ENCODE peak calls at places on chromosomes 4 and X, in seven cellular contexts. One of them, this sample, is unnamed.
A peak's percentile ranks its signal among the peaks of the same experiment; 100 is the strongest.

GRCh38 chr4:112185740-112186670 is 40.8 kb downstream of the FAM241A start:
- DNase-seq in HS-5: no peak
- DNase-seq in DMS 273 treated with DMSO at 0.1 percent for 48 hours: no peak
- DNase-seq in GM23248: no peak
- DNase-seq in SW480: no peak
- DNase-seq in naive B cell: no peak
- DNase-seq in NCI-H187: no peak
- DNase-seq in this sample: peak; percentile 26

GRCh38 chr4:80336582-80336981 is 1.1 kb downstream of the CFAP299 start:
- DNase-seq in HS-5: no peak
- DNase-seq in DMS 273 treated with DMSO at 0.1 percent for 48 hours: peak; percentile 0
- DNase-seq in GM23248: peak; percentile 56
- DNase-seq in SW480: peak; percentile 53
- DNase-seq in naive B cell: no peak
- DNase-seq in NCI-H187: no peak
- DNase-seq in this sample: peak; percentile 41

GRCh38 chrX:106585478-106585877 is 26.3 kb upstream of the RADX start:
- DNase-seq in HS-5: no peak
- DNase-seq in DMS 273 treated with DMSO at 0.1 percent for 48 hours: no peak
- DNase-seq in GM23248: no peak
- DNase-seq in SW480: no peak
- DNase-seq in naive B cell: no peak
- DNase-seq in NCI-H187: no peak
- DNase-seq in this sample: no peak

GRCh38 chr4:53716471-53717063 is 125.3 kb upstream of the LNX1 start:
- DNase-seq in HS-5: no peak
- DNase-seq in DMS 273 treated with DMSO at 0.1 percent for 48 hours: no peak
- DNase-seq in GM23248: peak; percentile 47
- DNase-seq in SW480: no peak
- DNase-seq in naive B cell: no peak
- DNase-seq in NCI-H187: no peak
- DNase-seq in this sample: no peak

GRCh38 chr4:41203841-41204240 is 10.5 kb downstream of the APBB2 start:
- DNase-seq in HS-5: no peak
- DNase-seq in DMS 273 treated with DMSO at 0.1 percent for 48 hours: no peak
- DNase-seq in GM23248: no peak
- DNase-seq in SW480: no peak
- DNase-seq in naive B cell: no peak
- DNase-seq in NCI-H187: no peak
- DNase-seq in this sample: no peak

GRCh38 chr4:80184791-80185756 is 12.2 kb upstream of the PRDM8 start:
- DNase-seq in HS-5: no peak
- DNase-seq in DMS 273 treated with DMSO at 0.1 percent for 48 hours: no peak
- DNase-seq in GM23248: peak; percentile 72
- DNase-seq in SW480: no peak
- DNase-seq in naive B cell: peak; percentile 33
- DNase-seq in NCI-H187: no peak
- DNase-seq in this sample: no peak

GRCh38 chrX:68691921-68692320 is 44.5 kb downstream of the STARD8 start:
- DNase-seq in HS-5: no peak
- DNase-seq in DMS 273 treated with DMSO at 0.1 percent for 48 hours: no peak
- DNase-seq in GM23248: no peak
- DNase-seq in SW480: no peak
- DNase-seq in naive B cell: no peak
- DNase-seq in NCI-H187: no peak
- DNase-seq in this sample: no peak

GRCh38 chr4:17109126-17109525 is 210.7 kb upstream of the LDB2 start:
- DNase-seq in HS-5: no peak
- DNase-seq in DMS 273 treated with DMSO at 0.1 percent for 48 hours: no peak
- DNase-seq in GM23248: peak; percentile 45
- DNase-seq in SW480: no peak
- DNase-seq in naive B cell: no peak
- DNase-seq in NCI-H187: no peak
- DNase-seq in this sample: no peak

GRCh38 chr4:19437008-19437407 is 814.7 kb upstream of the SLIT2 start:
- DNase-seq in HS-5: no peak
- DNase-seq in DMS 273 treated with DMSO at 0.1 percent for 48 hours: no peak
- DNase-seq in GM23248: no peak
- DNase-seq in SW480: no peak
- DNase-seq in naive B cell: no peak
- DNase-seq in NCI-H187: no peak
- DNase-seq in this sample: no peak

GRCh38 chrX:132819885-132820284 is 138.5 kb downstream of the HS6ST2 start:
- DNase-seq in HS-5: no peak
- DNase-seq in DMS 273 treated with DMSO at 0.1 percent for 48 hours: no peak
- DNase-seq in GM23248: no peak
- DNase-seq in SW480: no peak
- DNase-seq in naive B cell: no peak
- DNase-seq in NCI-H187: no peak
- DNase-seq in this sample: no peak

GRCh38 chrX:150574824-150575409 is 6.5 kb downstream of the MTM1 start:
- DNase-seq in HS-5: no peak
- DNase-seq in DMS 273 treated with DMSO at 0.1 percent for 48 hours: no peak
- DNase-seq in GM23248: no peak
- DNase-seq in SW480: no peak
- DNase-seq in naive B cell: no peak
- DNase-seq in NCI-H187: no peak
- DNase-seq in this sample: no peak

GRCh38 chrX:140500427-140500826 is 4.4 kb downstream of the SOX3 start:
- DNase-seq in HS-5: no peak
- DNase-seq in DMS 273 treated with DMSO at 0.1 percent for 48 hours: no peak
- DNase-seq in GM23248: no peak
- DNase-seq in SW480: no peak
- DNase-seq in naive B cell: no peak
- DNase-seq in NCI-H187: no peak
- DNase-seq in this sample: no peak

GRCh38 chr4:7980036-7980435 is 40.4 kb upstream of the AFAP1 start:
- DNase-seq in HS-5: peak; percentile 65
- DNase-seq in DMS 273 treated with DMSO at 0.1 percent for 48 hours: no peak
- DNase-seq in GM23248: peak; percentile 44
- DNase-seq in SW480: no peak
- DNase-seq in naive B cell: no peak
- DNase-seq in NCI-H187: no peak
- DNase-seq in this sample: no peak

GRCh38 chrX:15606064-15606590 is 5.4 kb upstream of the ACE2 start:
- DNase-seq in HS-5: no peak
- DNase-seq in DMS 273 treated with DMSO at 0.1 percent for 48 hours: no peak
- DNase-seq in GM23248: no peak
- DNase-seq in SW480: no peak
- DNase-seq in naive B cell: no peak
- DNase-seq in NCI-H187: no peak
- DNase-seq in this sample: peak; percentile 60

GRCh38 chrX:73206366-73206765 is 8.3 kb downstream of the NAP1L2 start:
- DNase-seq in HS-5: no peak
- DNase-seq in DMS 273 treated with DMSO at 0.1 percent for 48 hours: no peak
- DNase-seq in GM23248: no peak
- DNase-seq in SW480: no peak
- DNase-seq in naive B cell: no peak
- DNase-seq in NCI-H187: no peak
- DNase-seq in this sample: no peak

GRCh38 chr4:25677943-25678342 is 22.3 kb downstream of the SLC34A2 start:
- DNase-seq in HS-5: no peak
- DNase-seq in DMS 273 treated with DMSO at 0.1 percent for 48 hours: no peak
- DNase-seq in GM23248: no peak
- DNase-seq in SW480: no peak
- DNase-seq in naive B cell: no peak
- DNase-seq in NCI-H187: no peak
- DNase-seq in this sample: no peak

GRCh38 chr4:10887600-10887999 is 203.0 kb upstream of the CLNK start:
- DNase-seq in HS-5: no peak
- DNase-seq in DMS 273 treated with DMSO at 0.1 percent for 48 hours: no peak
- DNase-seq in GM23248: no peak
- DNase-seq in SW480: no peak
- DNase-seq in naive B cell: no peak
- DNase-seq in NCI-H187: no peak
- DNase-seq in this sample: no peak

GRCh38 chr4:153385784-153386183 is 41.3 kb downstream of the MND1 start:
- DNase-seq in HS-5: no peak
- DNase-seq in DMS 273 treated with DMSO at 0.1 percent for 48 hours: no peak
- DNase-seq in GM23248: no peak
- DNase-seq in SW480: no peak
- DNase-seq in naive B cell: no peak
- DNase-seq in NCI-H187: no peak
- DNase-seq in this sample: peak; percentile 6

GRCh38 chr4:159296061-159296460 is 193.2 kb downstream of the RAPGEF2 start:
- DNase-seq in HS-5: peak; percentile 30
- DNase-seq in DMS 273 treated with DMSO at 0.1 percent for 48 hours: no peak
- DNase-seq in GM23248: peak; percentile 70
- DNase-seq in SW480: no peak
- DNase-seq in naive B cell: no peak
- DNase-seq in NCI-H187: no peak
- DNase-seq in this sample: no peak

GRCh38 chrX:34734383-34734782 is 77.3 kb upstream of the TMEM47 start:
- DNase-seq in HS-5: peak; percentile 10
- DNase-seq in DMS 273 treated with DMSO at 0.1 percent for 48 hours: no peak
- DNase-seq in GM23248: peak; percentile 30
- DNase-seq in SW480: no peak
- DNase-seq in naive B cell: no peak
- DNase-seq in NCI-H187: no peak
- DNase-seq in this sample: no peak

GRCh38 chrX:113287761-113288160 is 447.1 kb upstream of the AMOT start:
- DNase-seq in HS-5: no peak
- DNase-seq in DMS 273 treated with DMSO at 0.1 percent for 48 hours: no peak
- DNase-seq in GM23248: no peak
- DNase-seq in SW480: no peak
- DNase-seq in naive B cell: no peak
- DNase-seq in NCI-H187: no peak
- DNase-seq in this sample: no peak

GRCh38 chrX:50903387-50904027 is 7.0 kb upstream of the BMP15 start:
- DNase-seq in HS-5: no peak
- DNase-seq in DMS 273 treated with DMSO at 0.1 percent for 48 hours: no peak
- DNase-seq in GM23248: peak; percentile 63
- DNase-seq in SW480: peak; percentile 54
- DNase-seq in naive B cell: no peak
- DNase-seq in NCI-H187: no peak
- DNase-seq in this sample: peak; percentile 64

GRCh38 chr4:89213382-89213701 is 94.3 kb downstream of the GPRIN3 start:
- DNase-seq in HS-5: no peak
- DNase-seq in DMS 273 treated with DMSO at 0.1 percent for 48 hours: no peak
- DNase-seq in GM23248: no peak
- DNase-seq in SW480: no peak
- DNase-seq in naive B cell: no peak
- DNase-seq in NCI-H187: no peak
- DNase-seq in this sample: no peak

GRCh38 chr4:174930895-174931294 is 12.7 kb downstream of the ADAM29 start:
- DNase-seq in HS-5: no peak
- DNase-seq in DMS 273 treated with DMSO at 0.1 percent for 48 hours: no peak
- DNase-seq in GM23248: no peak
- DNase-seq in SW480: no peak
- DNase-seq in naive B cell: no peak
- DNase-seq in NCI-H187: no peak
- DNase-seq in this sample: no peak

GRCh38 chrX:96791559-96791958 is 92.1 kb upstream of the RPA4 start:
- DNase-seq in HS-5: no peak
- DNase-seq in DMS 273 treated with DMSO at 0.1 percent for 48 hours: no peak
- DNase-seq in GM23248: peak; percentile 58
- DNase-seq in SW480: no peak
- DNase-seq in naive B cell: no peak
- DNase-seq in NCI-H187: no peak
- DNase-seq in this sample: no peak

GRCh38 chrX:118383120-118383519 is 37.2 kb downstream of the WDR44 start:
- DNase-seq in HS-5: no peak
- DNase-seq in DMS 273 treated with DMSO at 0.1 percent for 48 hours: no peak
- DNase-seq in GM23248: peak; percentile 45
- DNase-seq in SW480: no peak
- DNase-seq in naive B cell: no peak
- DNase-seq in NCI-H187: no peak
- DNase-seq in this sample: no peak

GRCh38 chr4:5636766-5637670 is 71.3 kb downstream of the EVC2 start:
- DNase-seq in HS-5: no peak
- DNase-seq in DMS 273 treated with DMSO at 0.1 percent for 48 hours: no peak
- DNase-seq in GM23248: no peak
- DNase-seq in SW480: peak; percentile 11
- DNase-seq in naive B cell: no peak
- DNase-seq in NCI-H187: no peak
- DNase-seq in this sample: no peak

GRCh38 chr4:149264093-149264733 is 551.4 kb downstream of the IQCM start:
- DNase-seq in HS-5: peak; percentile 28
- DNase-seq in DMS 273 treated with DMSO at 0.1 percent for 48 hours: peak; percentile 15
- DNase-seq in GM23248: peak; percentile 77
- DNase-seq in SW480: peak; percentile 45
- DNase-seq in naive B cell: peak; percentile 4
- DNase-seq in NCI-H187: peak; percentile 15
- DNase-seq in this sample: peak; percentile 55

GRCh38 chrX:102546818-102547493 is 30.4 kb upstream of the TMSB15A start:
- DNase-seq in HS-5: no peak
- DNase-seq in DMS 273 treated with DMSO at 0.1 percent for 48 hours: no peak
- DNase-seq in GM23248: no peak
- DNase-seq in SW480: no peak
- DNase-seq in naive B cell: no peak
- DNase-seq in NCI-H187: no peak
- DNase-seq in this sample: no peak

GRCh38 chr4:186190456-186191265 is 706 bp upstream of the CYP4V2 start:
- DNase-seq in HS-5: no peak
- DNase-seq in DMS 273 treated with DMSO at 0.1 percent for 48 hours: no peak
- DNase-seq in GM23248: peak; percentile 45
- DNase-seq in SW480: peak; percentile 70
- DNase-seq in naive B cell: no peak
- DNase-seq in NCI-H187: no peak
- DNase-seq in this sample: peak; percentile 63

GRCh38 chr4:79170077-79170476 is 155.8 kb downstream of the NAA11 start:
- DNase-seq in HS-5: no peak
- DNase-seq in DMS 273 treated with DMSO at 0.1 percent for 48 hours: no peak
- DNase-seq in GM23248: no peak
- DNase-seq in SW480: no peak
- DNase-seq in naive B cell: no peak
- DNase-seq in NCI-H187: no peak
- DNase-seq in this sample: no peak

GRCh38 chrX:19030805-19031204 is 46.9 kb upstream of the PHKA2 start:
- DNase-seq in HS-5: no peak
- DNase-seq in DMS 273 treated with DMSO at 0.1 percent for 48 hours: no peak
- DNase-seq in GM23248: no peak
- DNase-seq in SW480: no peak
- DNase-seq in naive B cell: no peak
- DNase-seq in NCI-H187: no peak
- DNase-seq in this sample: no peak

GRCh38 chr4:177374966-177375365 is 65.3 kb downstream of the NEIL3 start:
- DNase-seq in HS-5: no peak
- DNase-seq in DMS 273 treated with DMSO at 0.1 percent for 48 hours: no peak
- DNase-seq in GM23248: no peak
- DNase-seq in SW480: no peak
- DNase-seq in naive B cell: no peak
- DNase-seq in NCI-H187: no peak
- DNase-seq in this sample: no peak

This sample was measured in hepatocyte.